ENCODE peak calls at places on chromosome 6, in nine cellular contexts. N, H, R, Y, A, B, U, X and O are unnamed samples.

GRCh38 chr6:123427008-123427407 is 209.7 kb downstream of the TRDN start:
- DNase-seq in N (no peak), H (no peak), R (no peak), Y (no peak), A (no peak), B (no peak), U (no peak), X (no peak), O (no peak)

GRCh38 chr6:81148726-81149125 is 603.8 kb downstream of the TENT5A start:
- DNase-seq in N (no peak), H (no peak), R (no peak), Y (no peak), A (no peak), B (no peak), U (no peak), X (no peak), O (no peak)

GRCh38 chr6:85403331-85404015 is 46.4 kb upstream of the NT5E start:
- DNase-seq in N (no peak), H (no peak), R (no peak), Y (peak), A (no peak), B (peak), U (no peak), X (no peak), O (no peak)

GRCh38 chr6:32436995-32437836 is 2.5 kb upstream of the HLA-DRA start:
- DNase-seq in N (no peak), H (no peak), R (no peak), Y (peak), A (no peak), B (peak), U (no peak), X (no peak), O (no peak)

GRCh38 chr6:22590423-22590822 is 21.1 kb downstream of the HDGFL1 start:
- DNase-seq in N (no peak), H (no peak), R (no peak), Y (no peak), A (no peak), B (no peak), U (no peak), X (no peak), O (no peak)

GRCh38 chr6:53805725-53806124 is 10.9 kb downstream of the LRRC1 start:
- DNase-seq in N (no peak), H (no peak), R (no peak), Y (no peak), A (no peak), B (no peak), U (no peak), X (no peak), O (no peak)

GRCh38 chr6:125759184-125759902 is 9.9 kb downstream of the HEY2 start:
- DNase-seq in N (no peak), H (no peak), R (no peak), Y (no peak), A (no peak), B (no peak), U (no peak), X (no peak), O (no peak)

GRCh38 chr6:149934249-149935156 is 7.3 kb upstream of the ULBP2 start:
- DNase-seq in N (peak), H (peak), R (peak), Y (peak), A (no peak), B (peak), U (no peak), X (peak), O (peak)

GRCh38 chr6:15689586-15690450 is 27.0 kb upstream of the DTNBP1 start:
- DNase-seq in N (no peak), H (no peak), R (no peak), Y (no peak), A (no peak), B (no peak), U (no peak), X (no peak), O (no peak)

GRCh38 chr6:145080651-145081050 is 654.7 kb downstream of the EPM2A start:
- DNase-seq in N (no peak), H (no peak), R (no peak), Y (no peak), A (no peak), B (peak), U (no peak), X (no peak), O (no peak)

GRCh38 chr6:143018955-143019354 is 41.7 kb upstream of the AIG1 start:
- DNase-seq in N (no peak), H (no peak), R (no peak), Y (no peak), A (no peak), B (no peak), U (no peak), X (no peak), O (no peak)

GRCh38 chr6:125307964-125308615 is 6.3 kb upstream of the HDDC2 start:
- DNase-seq in N (no peak), H (no peak), R (no peak), Y (no peak), A (no peak), B (no peak), U (no peak), X (no peak), O (no peak)

GRCh38 chr6:81031429-81031828 is 721.1 kb downstream of the TENT5A start:
- DNase-seq in N (no peak), H (no peak), R (no peak), Y (no peak), A (no peak), B (peak), U (no peak), X (no peak), O (no peak)

GRCh38 chr6:69976591-69977090 is 110.3 kb downstream of the COL19A1 start:
- DNase-seq in N (no peak), H (no peak), R (no peak), Y (no peak), A (no peak), B (no peak), U (no peak), X (no peak), O (no peak)

GRCh38 chr6:126307859-126308258 is 32.1 kb upstream of the CENPW start:
- DNase-seq in N (no peak), H (no peak), R (no peak), Y (peak), A (no peak), B (peak), U (no peak), X (no peak), O (no peak)

GRCh38 chr6:37429352-37429750 is 3.7 kb upstream of the CMTR1 start:
- DNase-seq in N (no peak), H (no peak), R (no peak), Y (no peak), A (no peak), B (no peak), U (no peak), X (no peak), O (no peak)

GRCh38 chr6:12844284-12845223 is 128.0 kb downstream of the PHACTR1 start:
- DNase-seq in N (no peak), H (no peak), R (no peak), Y (peak), A (no peak), B (peak), U (no peak), X (no peak), O (no peak)

GRCh38 chr6:150741633-150742200 is 123.8 kb upstream of the MTHFD1L start:
- DNase-seq in N (no peak), H (no peak), R (peak), Y (peak), A (no peak), B (no peak), U (no peak), X (no peak), O (no peak)

GRCh38 chr6:152634773-152635172 is 2.4 kb downstream of the SYNE1 start:
- DNase-seq in N (no peak), H (peak), R (no peak), Y (no peak), A (no peak), B (no peak), U (no peak), X (no peak), O (no peak)

GRCh38 chr6:100382031-100382430 is 82.7 kb downstream of the SIM1 start:
- DNase-seq in N (no peak), H (no peak), R (no peak), Y (no peak), A (no peak), B (no peak), U (no peak), X (no peak), O (no peak)

GRCh38 chr6:17159240-17159639 is 57.4 kb downstream of the STMND1 start:
- DNase-seq in N (no peak), H (no peak), R (no peak), Y (no peak), A (no peak), B (no peak), U (no peak), X (no peak), O (no peak)

GRCh38 chr6:35152067-35152707 is 11.0 kb upstream of the TCP11 start:
- DNase-seq in N (no peak), H (no peak), R (no peak), Y (no peak), A (no peak), B (no peak), U (no peak), X (no peak), O (no peak)

GRCh38 chr6:54988576-54988975 is 142.0 kb downstream of the FAM83B start:
- DNase-seq in N (no peak), H (no peak), R (no peak), Y (no peak), A (no peak), B (no peak), U (no peak), X (no peak), O (no peak)

GRCh38 chr6:163956571-163957407 is 542.3 kb downstream of the QKI start:
- DNase-seq in N (peak), H (peak), R (peak), Y (peak), A (peak), B (peak), U (peak), X (peak), O (no peak)

GRCh38 chr6:14513726-14514125 is 396.2 kb downstream of the CD83 start:
- DNase-seq in N (no peak), H (no peak), R (no peak), Y (no peak), A (no peak), B (no peak), U (no peak), X (no peak), O (no peak)

GRCh38 chr6:108988291-108988690 is 106.4 kb downstream of the SESN1 start:
- DNase-seq in N (no peak), H (no peak), R (no peak), Y (no peak), A (no peak), B (no peak), U (no peak), X (no peak), O (no peak)